ENCODE peak calls at places on chromosomes 11 and 22, in eight cellular contexts. O is ACHN, H is T-helper 9 cell, I is lower leg skin, P is pancreas, M is tibial nerve, U is NCI-H774, W is HCT116. Y is an unnamed sample.

GRCh38 chr11:83257638-83258229 is 28.4 kb downstream of the CCDC90B start:
- DNase-seq in O (peak), H (no peak), I (no peak), P (no peak), M (no peak), U (no peak), W (no peak), Y (peak)

GRCh38 chr11:33000181-33000580 is 15.5 kb upstream of the DEPDC7 start:
- DNase-seq in O (no peak), H (no peak), I (no peak), P (no peak), M (no peak), U (no peak), W (no peak), Y (peak)

GRCh38 chr11:8732276-8732675 is 49.7 kb downstream of the RPL27A start:
- DNase-seq in O (no peak), H (no peak), I (no peak), P (no peak), M (no peak), U (no peak), W (no peak), Y (no peak)

GRCh38 chr11:75276696-75277095 is 36.1 kb downstream of the TPBGL start:
- DNase-seq in O (no peak), H (no peak), I (no peak), P (no peak), M (no peak), U (peak), W (no peak), Y (no peak)

GRCh38 chr22:38871360-38872171 is 450 bp downstream of the CBX6 start:
- DNase-seq in O (peak), H (peak), I (no peak), P (peak), M (no peak), U (no peak), W (no peak), Y (peak)

GRCh38 chr11:125393331-125393730 is 102.7 kb downstream of the FEZ1 start:
- DNase-seq in O (no peak), H (no peak), I (no peak), P (no peak), M (no peak), U (no peak), W (no peak), Y (no peak)

GRCh38 chr11:10639350-10639749 is 54.2 kb downstream of the IRAG1 start:
- DNase-seq in O (no peak), H (no peak), I (no peak), P (no peak), M (no peak), U (no peak), W (no peak), Y (no peak)

GRCh38 chr22:32206774-32207758 is 2.2 kb upstream of the RFPL2 start:
- DNase-seq in O (peak), H (no peak), I (no peak), P (peak), M (no peak), U (peak), W (peak), Y (peak)

GRCh38 chr11:72430743-72431570 is 3.4 kb downstream of the CLPB start:
- DNase-seq in O (peak), H (peak), I (no peak), P (no peak), M (no peak), U (peak), W (no peak), Y (peak)

GRCh38 chr22:36497910-36498669 is 8.8 kb downstream of the FOXRED2 start:
- DNase-seq in O (no peak), H (no peak), I (no peak), P (no peak), M (no peak), U (no peak), W (no peak), Y (no peak)

GRCh38 chr22:41899110-41899509 is 15.8 kb downstream of the SHISA8 start:
- DNase-seq in O (no peak), H (no peak), I (no peak), P (no peak), M (no peak), U (no peak), W (no peak), Y (no peak)

GRCh38 chr11:4072668-4073285 is 21.8 kb upstream of the RRM1 start:
- DNase-seq in O (peak), H (peak), I (peak), P (no peak), M (peak), U (peak), W (peak), Y (peak)

GRCh38 chr11:104764718-104765045 is 133.6 kb downstream of the CASP12 start:
- DNase-seq in O (no peak), H (no peak), I (no peak), P (no peak), M (no peak), U (no peak), W (no peak), Y (no peak)

GRCh38 chr11:60764879-60765278 is 8.2 kb downstream of the MS4A15 start:
- DNase-seq in O (no peak), H (no peak), I (no peak), P (no peak), M (no peak), U (no peak), W (no peak), Y (no peak)

GRCh38 chr11:66264893-66265292 is 3.5 kb upstream of the RAB1B start:
- DNase-seq in O (no peak), H (peak), I (no peak), P (peak), M (no peak), U (no peak), W (no peak), Y (no peak)

Y was measured in AG10803.